ENCODE peak calls at places on chromosomes 13 and 19, in nine cellular contexts. H is keratinocyte; O is activated CD8-positive, alpha-beta memory T cell treated with anti-CD3 and anti-CD28 coated beads for 1 hour; M is AG08395; S is iPS DF 6.9; D is KG1; W is right atrium auricular region; J is nephron progenitor cell; C is NCI-H1436 treated with DMSO at 0.1 percent for 48 hours. X is an unnamed sample.

GRCh38 chr13:30806784-30807183 is 71.4 kb downstream of the ALOX5AP start:
- DNase-seq in H (no peak), O (no peak), M (peak; percentile 77), S (no peak), D (no peak), W (no peak), J (no peak), C (no peak), X (peak; percentile 25)

GRCh38 chr13:27917121-27917947 is 2.5 kb upstream of the PDX1 start:
- DNase-seq in H (no peak), O (no peak), M (no peak), S (no peak), D (no peak), W (no peak), J (peak; percentile 53), C (no peak), X (peak; percentile 34)

GRCh38 chr13:48514776-48515175 is 18.1 kb downstream of the RCBTB2 start:
- DNase-seq in H (no peak), O (no peak), M (no peak), S (no peak), D (no peak), W (no peak), J (no peak), C (no peak), X (no peak)

GRCh38 chr19:45729774-45730388 is 815 bp downstream of the FBXO46 start:
- DNase-seq in H (no peak), O (no peak), M (no peak), S (no peak), D (no peak), W (no peak), J (no peak), C (no peak), X (no peak)

GRCh38 chr19:16018801-16019551 is 57.3 kb upstream of the TPM4 start:
- DNase-seq in H (no peak), O (no peak), M (no peak), S (no peak), D (no peak), W (no peak), J (no peak), C (no peak), X (no peak)

GRCh38 chr13:32504263-32504662 is 34.3 kb downstream of the N4BP2L2 start:
- DNase-seq in H (no peak), O (no peak), M (no peak), S (no peak), D (no peak), W (no peak), J (no peak), C (no peak), X (no peak)

GRCh38 chr13:34721631-34722144 is 220.4 kb upstream of the NBEA start:
- DNase-seq in H (no peak), O (no peak), M (no peak), S (no peak), D (no peak), W (no peak), J (no peak), C (no peak), X (no peak)

GRCh38 chr19:4633140-4633967 is 6.0 kb upstream of the TNFAIP8L1 start:
- DNase-seq in H (peak; percentile 72), O (no peak), M (peak; percentile 65), S (peak; percentile 54), D (peak; percentile 47), W (peak; percentile 65), J (peak; percentile 70), C (no peak), X (peak; percentile 86)

GRCh38 chr13:80256352-80256932 is 84.5 kb downstream of the SPRY2 start:
- DNase-seq in H (no peak), O (no peak), M (no peak), S (no peak), D (no peak), W (no peak), J (no peak), C (no peak), X (no peak)

X was measured in NB4.